ENCODE peak calls at places on chromosomes 4 and X, in nine cellular contexts. P is CD8-positive, alpha-beta T cell; K is cardiac muscle cell; O is heart right ventricle; W is right lobe of liver; E is progenitor cell of endocrine pancreas; Z is heart left ventricle; L is psoas muscle; Q is sigmoid colon. A is an unnamed sample.

GRCh38 chrX:1045680-1046314 is 166.7 kb downstream of the CRLF2 start:
- DNase-seq in E (no peak), Z (no peak), P (no peak), L (no peak), O (no peak), W (no peak), K (no peak), Q (no peak), A (no peak)

GRCh38 chr4:33914386-33914785 is 2329.9 kb downstream of the ARAP2 start:
- DNase-seq in W (no peak), Z (no peak), P (no peak), Q (no peak), E (no peak), K (no peak), O (no peak), L (no peak), A (no peak)

GRCh38 chrX:13938053-13938765 is 91.5 kb downstream of the GEMIN8 start:
- DNase-seq in L (peak), Q (no peak), E (peak), Z (peak), W (no peak), O (peak), P (no peak), K (peak), A (peak)

GRCh38 chr4:89579776-89580175 is 257.2 kb downstream of the SNCA start:
- DNase-seq in Z (no peak), O (no peak), W (no peak), K (no peak), L (no peak), P (no peak), Q (no peak), E (no peak), A (no peak)

GRCh38 chr4:164357957-164358356 is 396.0 kb upstream of the SMIM31 start:
- DNase-seq in E (no peak), O (no peak), W (no peak), K (no peak), Z (no peak), L (no peak), Q (no peak), P (no peak), A (no peak)

GRCh38 chrX:133650262-133650661 is 235.0 kb upstream of the GPC4 start:
- DNase-seq in W (no peak), O (no peak), L (no peak), Z (no peak), Q (no peak), E (no peak), P (no peak), K (no peak), A (no peak)

GRCh38 chr4:85496146-85496849 is 21.3 kb downstream of the ARHGAP24 start:
- DNase-seq in E (no peak), Z (no peak), O (no peak), P (no peak), W (no peak), L (no peak), K (no peak), Q (no peak), A (no peak)

GRCh38 chr4:183540498-183540953 is 35.7 kb downstream of the ING2 start:
- DNase-seq in P (no peak), W (no peak), O (no peak), Z (no peak), K (peak), E (no peak), Q (no peak), L (no peak), A (no peak)

GRCh38 chr4:41692717-41693345 is 55.7 kb downstream of the PHOX2B start:
- DNase-seq in K (peak), L (peak), E (peak), W (no peak), P (peak), Q (peak), Z (no peak), O (peak), A (peak)

GRCh38 chr4:165481458-165481857 is 102.7 kb downstream of the CPE start:
- DNase-seq in L (no peak), O (no peak), K (no peak), W (no peak), P (no peak), E (no peak), Z (no peak), Q (no peak), A (no peak)

GRCh38 chr4:166257276-166257675 is 384.2 kb downstream of the TLL1 start:
- DNase-seq in K (no peak), E (no peak), O (no peak), Z (no peak), P (no peak), W (no peak), Q (no peak), L (no peak), A (no peak)

GRCh38 chrX:28586291-28586690 is 955 bp upstream of the IL1RAPL1 start:
- DNase-seq in K (peak), L (no peak), P (no peak), Q (peak), O (peak), W (no peak), E (no peak), Z (peak), A (peak)

GRCh38 chr4:110014233-110014632 is 101.5 kb downstream of the EGF start:
- DNase-seq in E (no peak), P (no peak), Z (no peak), L (no peak), W (no peak), K (no peak), Q (no peak), O (no peak), A (no peak)

GRCh38 chrX:19225906-19226305 is 103.6 kb upstream of the ADGRG2 start:
- DNase-seq in K (peak), W (no peak), O (no peak), L (no peak), P (no peak), Z (no peak), Q (no peak), E (no peak), A (no peak)
- TF ChIP-seq CTCF in K (no peak), W (no peak), O (no peak), L (no peak), P (no peak), Z (no peak), Q (no peak), E (no peak), A (no peak)

GRCh38 chrX:129726307-129727111 is 12.3 kb upstream of the XPNPEP2 start:
- DNase-seq in L (peak), Q (peak), O (peak), K (peak), Z (peak), E (peak), W (peak), P (peak), A (peak)
- TF ChIP-seq CTCF in L (peak), Q (peak), O (peak), K (peak), Z (peak), E (peak), W (peak), P (peak), A (peak)

DNA sequence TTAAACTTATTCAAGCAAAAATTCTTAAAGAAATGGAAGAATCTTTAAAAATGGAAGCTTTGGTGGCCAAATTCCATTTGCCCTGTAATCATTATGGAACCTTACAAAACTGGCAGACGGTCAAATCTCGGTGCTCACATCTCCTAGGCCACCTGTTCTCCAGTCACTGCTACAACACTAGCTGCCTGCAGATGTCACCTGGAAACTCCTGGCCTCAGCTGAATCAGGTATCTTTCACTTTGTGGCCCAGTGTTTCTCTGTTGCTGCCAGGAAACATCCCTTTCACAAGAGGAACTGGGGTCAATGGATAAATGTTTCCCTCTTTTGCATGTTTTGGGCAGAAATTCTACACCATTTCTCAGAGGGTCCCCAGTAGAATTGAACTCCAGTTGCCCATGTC is 4.2 kb upstream of the CXCL3 start:
- DNase-seq in O (no peak), E (no peak), K (no peak), W (no peak), Z (no peak), L (no peak), Q (no peak), P (no peak), A (no peak)
- TF ChIP-seq CTCF in O (no peak), E (peak), K (no peak), W (peak), Z (no peak), L (no peak), Q (no peak), P (no peak), A (no peak)

DNA sequence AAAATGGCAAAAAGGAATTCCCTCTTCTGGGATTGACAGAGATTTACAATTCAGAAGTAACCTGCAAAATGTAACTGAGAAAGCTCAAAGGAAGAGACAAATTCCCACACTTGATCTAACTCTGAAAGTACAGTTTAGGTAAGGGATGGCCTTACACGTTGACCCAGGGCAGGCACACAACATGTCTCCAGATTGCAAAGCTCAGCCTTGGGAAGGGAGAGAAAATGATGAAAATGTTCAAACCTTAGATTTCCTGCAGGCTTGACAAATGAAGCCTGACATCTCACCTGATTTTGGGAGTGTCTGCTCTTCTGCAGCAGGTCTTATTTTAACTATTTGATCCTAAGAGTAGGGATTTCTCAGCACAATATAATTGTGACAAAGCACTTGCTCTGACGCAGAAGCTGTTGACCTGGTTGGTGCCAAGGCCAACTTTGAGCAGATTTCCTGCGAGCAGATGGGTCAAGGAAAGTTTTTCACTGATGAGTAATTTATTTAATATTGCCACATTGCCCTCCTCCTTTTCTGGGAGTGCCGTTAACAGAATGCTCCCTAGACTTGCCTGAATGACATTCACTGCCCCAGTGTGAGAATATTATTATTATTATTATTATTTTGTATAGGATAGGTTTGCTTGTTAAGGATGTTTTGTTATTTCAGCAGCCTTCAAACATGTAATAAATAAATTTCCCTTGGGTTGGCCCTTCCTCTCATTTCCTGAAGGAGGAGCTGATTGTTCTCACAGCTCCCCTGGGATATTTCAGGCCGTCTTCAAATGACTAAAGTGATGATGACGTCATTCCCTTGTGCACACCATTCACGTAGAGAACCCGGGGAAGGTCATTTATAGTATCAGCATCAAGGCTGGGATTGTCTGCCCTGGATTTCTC is 157.1 kb downstream of the VEGFC start:
- DNase-seq in Z (no peak), W (no peak), P (no peak), Q (no peak), K (no peak), E (no peak), O (no peak), L (no peak), A (no peak)
- TF ChIP-seq CTCF in Z (peak), W (no peak), P (no peak), Q (no peak), K (no peak), E (no peak), O (no peak), L (no peak), A (no peak)

DNA sequence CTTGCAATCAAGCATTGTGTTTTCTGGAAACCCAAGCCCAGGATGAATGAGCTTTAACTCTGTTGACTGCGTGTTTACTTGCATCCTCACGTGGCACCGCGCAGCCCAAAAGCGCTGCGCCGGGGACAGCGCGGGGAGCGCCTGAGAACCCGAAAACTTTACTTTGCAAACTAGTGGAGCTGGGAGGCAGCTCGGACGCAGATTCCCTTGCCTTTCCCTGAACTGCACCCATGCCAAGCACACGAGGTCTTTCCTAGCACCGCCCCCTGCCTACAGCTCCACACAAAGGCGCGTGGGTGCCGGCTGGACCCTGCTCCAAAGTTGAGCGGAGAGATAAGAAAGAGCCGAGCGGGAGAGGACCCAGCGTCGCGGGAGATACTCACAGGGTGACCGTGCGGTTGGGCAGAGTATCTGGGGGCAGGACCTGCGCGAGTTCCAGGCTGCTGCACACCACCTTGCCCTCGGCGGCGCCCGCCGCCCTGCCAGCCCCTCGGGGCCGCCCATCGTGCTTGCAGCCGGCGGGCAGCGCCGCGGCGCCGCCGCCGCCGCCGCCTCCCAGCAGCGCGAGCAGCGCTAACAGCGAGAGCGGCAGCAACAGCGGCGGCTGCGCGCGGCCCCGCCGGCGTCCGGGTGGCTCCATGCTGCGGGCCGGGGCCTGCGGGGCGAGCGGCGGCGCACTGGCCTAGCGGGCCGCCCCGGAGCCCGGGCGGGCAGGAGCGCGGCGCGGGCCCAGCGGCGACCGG is 550 bp downstream of the ADGRA3 start:
- DNase-seq in Z (peak), K (peak), Q (peak), L (peak), O (peak), E (peak), W (peak), P (peak), A (peak)
- TF ChIP-seq CTCF in Z (peak), K (peak), Q (no peak), L (peak), O (no peak), E (no peak), W (peak), P (no peak), A (peak)

GRCh38 chrX:150362599-150363481 is at the start of gene MAMLD1:
- DNase-seq in Z (peak), L (peak), O (peak), E (no peak), W (peak), Q (peak), K (peak), P (peak), A (peak)
- TF ChIP-seq CTCF in Z (peak), L (no peak), O (no peak), E (no peak), W (peak), Q (no peak), K (peak), P (no peak), A (no peak)

GRCh38 chr4:7845493-7846124 is 94.1 kb downstream of the AFAP1 start:
- DNase-seq in Q (peak), Z (no peak), E (no peak), L (no peak), P (peak), O (no peak), W (no peak), K (no peak), A (no peak)
- TF ChIP-seq CTCF in Q (no peak), Z (no peak), E (no peak), L (no peak), P (no peak), O (no peak), W (no peak), K (peak), A (no peak)

GRCh38 chr4:81375745-81376144 is 96.0 kb downstream of the RASGEF1B start:
- DNase-seq in W (no peak), P (no peak), O (no peak), K (no peak), E (no peak), Q (no peak), L (no peak), Z (no peak), A (no peak)
- TF ChIP-seq CTCF in W (no peak), P (no peak), O (no peak), K (no peak), E (no peak), Q (no peak), L (no peak), Z (no peak), A (no peak)

A was measured in neural crest cell.